ENCODE peak calls at places on chromosomes 12 and 14, in six cellular contexts. D, A, J, F, W and Q are unnamed samples. For H3K4me1, the result is how much of the 10 kb centered on the place peaks cover.

GRCh38 chr12:92955997-92956663 is 27.0 kb upstream of the EEA1 start:
- DNase-seq in F (no peak), A (no peak), W (no peak), J (no peak), D (no peak), Q (no peak)

GRCh38 chr12:6963016-6963731 is 7.3 kb downstream of the PHB2 start:
- DNase-seq in J (peak), D (no peak), A (peak), F (peak), W (peak), Q (no peak)

GRCh38 chr14:90517431-90517841 is 120.6 kb downstream of the CALM1 start:
- DNase-seq in J (no peak), A (peak), F (no peak), D (no peak), W (no peak), Q (no peak)

GRCh38 chr14:100072783-100073346 is 7.6 kb downstream of the EVL start:
- DNase-seq in D (no peak), F (no peak), J (no peak), A (peak), W (no peak), Q (no peak)

GRCh38 chr14:105085766-105086165 is 20.5 kb upstream of the GPR132 start:
- DNase-seq in A (no peak), J (no peak), W (peak), F (no peak), D (no peak), Q (no peak)

GRCh38 chr12:94684416-94684815 is 34.1 kb upstream of the TMCC3 start:
- DNase-seq in W (no peak), F (no peak), J (no peak), A (no peak), D (no peak), Q (no peak)

GRCh38 chr14:20388159-20388558 is 25.1 kb downstream of the TEP1 start:
- DNase-seq in J (no peak), A (no peak), F (no peak), W (no peak), D (no peak), Q (no peak)

GRCh38 chr14:91444335-91445020 is 26.9 kb upstream of the CCDC88C start:
- DNase-seq in J (no peak), F (no peak), D (no peak), W (no peak), A (no peak), Q (no peak)

GRCh38 chr12:4825139-4825858 is 84.4 kb upstream of the KCNA1 start:
- DNase-seq in J (no peak), D (no peak), W (no peak), F (no peak), A (no peak), Q (no peak)

GRCh38 chr14:31341280-31341679 is 79.1 kb downstream of the HEATR5A start:
- DNase-seq in W (no peak), J (no peak), F (no peak), A (no peak), D (no peak), Q (no peak)
- H3K4me1 ChIP-seq in W (under half), J (under half), F (under half), A (under half), D (under half), Q (under half)

GRCh38 chr14:59482471-59483331 is 1.5 kb downstream of the L3HYPDH start:
- DNase-seq in J (no peak), D (no peak), F (no peak), W (peak), A (peak), Q (peak)

GRCh38 chr14:59483360-59483759 is 848 bp downstream of the L3HYPDH start:
- DNase-seq in W (no peak), F (no peak), D (no peak), A (peak), J (no peak), Q (no peak)

GRCh38 chr14:59481407-59482119 is 2.6 kb downstream of the L3HYPDH start:
- DNase-seq in A (peak), F (no peak), J (no peak), D (no peak), W (no peak), Q (peak)

GRCh38 chr14:59483819-59484610 is at the start of the genes JKAMP and L3HYPDH:
- DNase-seq in J (peak), W (peak), F (peak), A (peak), D (peak), Q (peak)

DNA sequence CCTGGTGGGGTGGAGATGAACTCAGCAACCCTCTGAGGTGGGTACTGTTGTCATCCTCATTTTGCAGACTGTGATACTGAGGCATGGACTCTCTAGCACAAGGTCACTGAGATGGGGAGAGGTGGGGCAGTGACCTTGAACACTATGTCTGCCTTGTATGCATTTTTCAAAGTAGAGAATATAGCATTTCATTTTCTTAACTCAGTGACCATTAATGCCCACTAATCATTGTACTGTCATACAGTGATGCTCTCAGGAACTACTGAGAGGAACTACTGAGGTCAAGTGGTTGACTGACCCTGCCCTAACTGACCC is 2.1 kb downstream of the L3HYPDH start:
- DNase-seq in W (no peak), J (no peak), A (no peak), D (no peak), F (no peak), Q (no peak)
- H3K27ac ChIP-seq in W (peak), J (peak), A (peak), D (peak), F (peak), Q (no peak)

GRCh38 chr14:55129428-55130193 is 559 bp downstream of the LGALS3 start:
- DNase-seq in A (peak), F (peak), J (peak), W (peak), D (peak), Q (peak)

GRCh38 chr14:55130194-55130550 is 1.1 kb downstream of the LGALS3 start:
- DNase-seq in D (no peak), W (no peak), J (no peak), A (peak), F (no peak), Q (peak)

GRCh38 chr14:55133416-55133815 is 4.4 kb downstream of the LGALS3 start:
- DNase-seq in W (no peak), F (no peak), A (no peak), D (no peak), J (no peak), Q (peak)

GRCh38 chr14:55129086-55129427 is at the start of gene LGALS3:
- DNase-seq in J (peak), W (peak), F (peak), A (peak), D (peak), Q (peak)

DNA sequence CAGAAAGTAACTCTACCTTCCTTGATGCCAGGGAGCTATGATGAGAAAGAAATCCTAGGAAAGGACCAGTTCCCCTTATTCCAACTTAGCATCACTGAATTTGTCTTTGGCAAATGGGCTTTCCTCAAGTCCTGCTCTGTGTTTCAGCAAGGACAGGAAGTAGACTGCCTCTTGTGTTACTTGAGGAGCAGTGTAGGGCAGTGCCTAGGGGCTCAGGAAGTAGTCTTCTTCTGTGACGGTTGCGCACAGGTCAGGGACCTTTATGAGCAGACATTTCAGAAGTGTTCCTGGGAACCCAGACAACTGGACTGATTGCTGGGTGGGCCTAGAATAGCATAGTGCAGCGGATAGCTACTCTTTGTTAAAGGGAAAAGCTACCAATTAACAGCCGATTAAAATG is 2.7 kb downstream of the LGALS3 start:
- DNase-seq in F (no peak), J (no peak), A (no peak), W (no peak), D (no peak), Q (no peak)
- H3K4me3 ChIP-seq in F (peak), J (peak), A (no peak), W (no peak), D (peak), Q (no peak)

GRCh38 chr14:35300228-35300627 is 8.0 kb downstream of the PSMA6 start:
- DNase-seq in W (no peak), A (no peak), F (no peak), D (no peak), J (no peak), Q (no peak)
- H3K4me1 ChIP-seq in W (under half), A (under half), F (under half), D (under half), J (half or more), Q (under half)

GRCh38 chr14:95143813-95144620 is 13.3 kb downstream of the DICER1 start:
- DNase-seq in F (no peak), A (no peak), D (no peak), W (no peak), J (no peak), Q (peak)
- H3K27ac ChIP-seq in F (peak), A (no peak), D (peak), W (no peak), J (peak), Q (no peak)

GRCh38 chr14:96901227-96901626 is 104.0 kb downstream of the VRK1 start:
- DNase-seq in W (no peak), A (no peak), J (no peak), F (no peak), D (no peak), Q (no peak)
- H3K4me3 ChIP-seq in W (no peak), A (no peak), J (no peak), F (no peak), D (no peak), Q (no peak)

DNA sequence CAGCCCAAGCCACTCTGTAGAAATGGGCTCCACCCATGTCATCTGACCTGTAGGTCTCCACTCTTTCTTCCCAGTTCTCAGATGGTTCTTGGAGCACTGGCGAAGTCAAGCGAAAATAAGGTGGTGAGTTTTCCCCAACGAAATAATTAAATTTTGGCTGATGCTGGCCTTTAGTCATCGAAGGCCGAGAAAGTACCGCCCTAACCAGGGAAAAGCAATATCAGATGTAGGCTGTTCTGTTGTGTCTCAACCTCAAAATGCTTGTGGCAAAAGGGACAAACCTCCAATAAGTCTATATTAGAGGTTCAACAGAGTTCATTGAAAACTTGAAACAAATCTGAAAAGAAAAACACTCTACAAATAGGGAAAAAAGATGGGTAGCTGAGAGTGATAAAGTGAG is 48.6 kb upstream of the BCAT1 start:
- DNase-seq in W (no peak), A (no peak), J (no peak), D (no peak), F (no peak), Q (no peak)
- H3K4me1 ChIP-seq in W (under half), A (under half), J (under half), D (under half), F (under half), Q (under half)